ENCODE peak calls at places on chromosomes 12 and 14, in five cellular contexts. Y is fibroblast of lung, C is Peyer's patch, W is mucosa of descending colon, X is keratinocyte. F is an unnamed sample.

GRCh38 chr14:33728010-33728498 is 222.8 kb downstream of the EGLN3 start:
- DNase-seq in W (no peak), Y (no peak), X (no peak), C (no peak), F (no peak)

GRCh38 chr12:19186722-19187661 is 57.5 kb downstream of the PLEKHA5 start:
- DNase-seq in C (no peak), Y (peak; percentile 48), W (peak; percentile 43), X (no peak), F (no peak)

GRCh38 chr14:62661818-62662217 is 383.4 kb downstream of the KCNH5 start:
- DNase-seq in X (no peak), Y (peak; percentile 32), W (no peak), C (no peak), F (no peak)

GRCh38 chr12:65655074-65655493 is 169.2 kb upstream of the HMGA2 start:
- DNase-seq in C (no peak), W (no peak), Y (peak; percentile 65), X (no peak), F (no peak)

GRCh38 chr12:123805119-123805518 is 43.0 kb downstream of the DNAH10 start:
- DNase-seq in C (no peak), X (no peak), Y (no peak), W (no peak), F (no peak)

GRCh38 chr14:43981135-43981787 is 525.8 kb downstream of the FSCB start:
- DNase-seq in C (no peak), Y (no peak), W (no peak), X (no peak), F (peak; percentile 68)

GRCh38 chr12:105705765-105706164 is 375.3 kb downstream of the C12orf75 start:
- DNase-seq in W (peak; percentile 54), Y (peak; percentile 67), C (peak; percentile 54), X (no peak), F (peak; percentile 52)

GRCh38 chr14:99363051-99363450 is 91.1 kb upstream of the BCL11B start:
- DNase-seq in W (no peak), X (no peak), Y (no peak), C (no peak), F (no peak)

GRCh38 chr14:55802986-55803431 is 223.0 kb downstream of the KTN1 start:
- DNase-seq in W (no peak), X (peak; percentile 67), Y (peak; percentile 41), C (no peak), F (no peak)

GRCh38 chr14:86654558-86655184 is 1124.7 kb downstream of the FLRT2 start:
- DNase-seq in Y (peak; percentile 3), X (no peak), C (peak; percentile 61), W (peak; percentile 80), F (no peak)

GRCh38 chr14:74963705-74964271 is 8.4 kb upstream of the PGF start:
- DNase-seq in W (no peak), C (no peak), X (no peak), Y (peak; percentile 73), F (no peak)

GRCh38 chr12:76890407-76891143 is 11.8 kb upstream of the CSRP2 start:
- DNase-seq in W (no peak), C (no peak), X (no peak), Y (peak; percentile 51), F (no peak)

GRCh38 chr14:97592341-97592980 is 795.3 kb downstream of the VRK1 start:
- DNase-seq in Y (no peak), X (no peak), C (no peak), W (no peak), F (no peak)

GRCh38 chr12:32365473-32366064 is 33.8 kb upstream of the FGD4 start:
- DNase-seq in X (peak; percentile 56), Y (peak; percentile 80), C (peak; percentile 81), W (peak; percentile 67), F (no peak)

GRCh38 chr12:131929530-131930456 is 717 bp downstream of the PUS1 start:
- DNase-seq in X (no peak), W (peak; percentile 42), C (peak; percentile 60), Y (peak; percentile 29), F (no peak)

GRCh38 chr14:31834616-31835015 is 242.5 kb upstream of the ARHGAP5 start:
- DNase-seq in Y (peak; percentile 58), C (no peak), X (no peak), W (peak; percentile 8), F (no peak)

GRCh38 chr12:1606021-1606622 is 11.7 kb upstream of the FBXL14 start:
- DNase-seq in C (peak; percentile 92), X (peak; percentile 59), Y (peak; percentile 83), W (peak; percentile 93), F (peak; percentile 96)

GRCh38 chr12:17370621-17371020 is 719.4 kb downstream of the RERGL start:
- DNase-seq in C (no peak), Y (no peak), W (no peak), X (no peak), F (no peak)

GRCh38 chr14:77260631-77261030 is 10.4 kb downstream of the NGB start:
- DNase-seq in X (no peak), Y (no peak), C (no peak), W (peak; percentile 5), F (no peak)

GRCh38 chr12:89217472-89217871 is 134.8 kb downstream of the DUSP6 start:
- DNase-seq in Y (no peak), X (no peak), C (no peak), W (no peak), F (no peak)

GRCh38 chr12:64635356-64635998 is 25.2 kb downstream of the RASSF3 start:
- DNase-seq in W (no peak), C (no peak), Y (no peak), X (no peak), F (no peak)

GRCh38 chr12:106767206-106767605 is 7.3 kb upstream of the RIC8B start:
- DNase-seq in C (no peak), Y (no peak), W (no peak), X (no peak), F (no peak)

GRCh38 chr14:59116984-59117415 is 71.5 kb upstream of the DAAM1 start:
- DNase-seq in C (peak; percentile 52), W (peak; percentile 31), Y (peak; percentile 51), X (no peak), F (no peak)

GRCh38 chr14:102063092-102063807 is 23.6 kb downstream of the HSP90AA1 start:
- DNase-seq in X (no peak), W (peak; percentile 93), C (peak; percentile 93), Y (peak; percentile 85), F (peak; percentile 84)

GRCh38 chr14:98236314-98236713 is 1035.7 kb downstream of the BCL11B start:
- DNase-seq in Y (no peak), X (no peak), W (no peak), C (no peak), F (no peak)

GRCh38 chr12:24360907-24361306 is 411.4 kb upstream of the SOX5 start:
- DNase-seq in X (no peak), C (no peak), Y (peak; percentile 39), W (no peak), F (no peak)

GRCh38 chr12:11171953-11172675 is 1.1 kb downstream of the SMIM10L1 start:
- DNase-seq in X (no peak), C (no peak), W (peak; percentile 10), Y (peak; percentile 30), F (no peak)

GRCh38 chr14:24630872-24631477 is 3.0 kb downstream of the GZMB start:
- DNase-seq in Y (no peak), C (no peak), W (peak; percentile 43), X (no peak), F (no peak)

GRCh38 chr14:36981832-36982528 is 190.4 kb downstream of the SLC25A21 start:
- DNase-seq in X (no peak), C (no peak), W (no peak), Y (peak; percentile 69), F (no peak)

GRCh38 chr12:57614178-57614947 is 3.1 kb downstream of the ARHGEF25 start:
- DNase-seq in Y (no peak), X (no peak), C (peak; percentile 73), W (no peak), F (no peak)

GRCh38 chr14:103111297-103111981 is 11.8 kb upstream of the TNFAIP2 start:
- DNase-seq in C (no peak), W (no peak), X (no peak), Y (no peak), F (no peak)

GRCh38 chr14:95770777-95771176 is 56.9 kb upstream of the TCL1A start:
- DNase-seq in W (peak; percentile 2), Y (no peak), C (no peak), X (no peak), F (no peak)

GRCh38 chr12:121933522-121934317 is 15.3 kb downstream of the CFAP251 start:
- DNase-seq in C (no peak), X (no peak), Y (peak; percentile 60), W (no peak), F (no peak)

GRCh38 chr12:130459916-130460315 is 122.2 kb downstream of the PIWIL1 start:
- DNase-seq in Y (no peak), X (no peak), C (no peak), W (no peak), F (peak; percentile 27)

GRCh38 chr12:96907681-96908163 is 665 bp downstream of the NEDD1 start:
- DNase-seq in C (no peak), Y (peak; percentile 39), W (peak; percentile 35), X (no peak), F (no peak)

GRCh38 chr14:76687611-76688372 is 73.5 kb upstream of the VASH1 start:
- DNase-seq in C (peak; percentile 56), Y (peak; percentile 54), X (no peak), W (peak; percentile 74), F (peak; percentile 87)

GRCh38 chr14:41629876-41630275 is 23.2 kb downstream of the LRFN5 start:
- DNase-seq in Y (no peak), X (no peak), W (no peak), C (no peak), F (no peak)
- H3K4me1 ChIP-seq in Y (no peaks in the 10 kb centered on the region), X (no peaks in the 10 kb centered on the region), W (no peaks in the 10 kb centered on the region), C (no peaks in the 10 kb centered on the region), F (no peaks in the 10 kb centered on the region)

GRCh38 chr14:90556666-90557450 is 160.0 kb downstream of the CALM1 start:
- DNase-seq in C (no peak), X (no peak), W (no peak), Y (no peak), F (no peak)
- TF ChIP-seq CTCF in C (no peak), X (no peak), W (no peak), Y (no peak), F (no peak)

GRCh38 chr14:91221270-91221669 is 23.2 kb downstream of the GPR68 start:
- DNase-seq in Y (no peak), C (no peak), W (no peak), X (no peak), F (no peak)
- H3K36me3 ChIP-seq in Y (peaks cover 4% of the 10 kb centered on the region), C (peaks cover 51% of the 10 kb centered on the region), W (peaks cover 4% of the 10 kb centered on the region), X (no peaks in the 10 kb centered on the region), F (no peaks in the 10 kb centered on the region)

DNA sequence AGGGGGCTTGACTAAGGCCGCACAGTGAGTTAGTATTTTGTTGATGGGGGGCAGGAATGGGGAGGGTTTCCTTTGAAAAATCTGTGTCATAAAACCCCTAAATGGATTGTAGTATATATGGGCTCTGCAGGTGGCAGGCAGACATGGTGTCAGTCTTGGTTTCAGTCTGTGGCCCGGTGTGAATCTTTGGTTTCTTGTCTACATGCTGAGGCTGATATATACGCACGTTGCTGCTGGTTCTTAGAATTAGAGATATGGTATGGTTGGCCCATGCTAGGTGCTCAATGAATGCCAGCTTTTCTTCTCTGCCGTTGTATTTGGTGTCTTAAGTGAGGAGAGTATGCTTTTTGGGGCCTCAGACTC is 73.1 kb downstream of the TSPAN9 start:
- DNase-seq in Y (no peak), W (no peak), X (no peak), C (no peak), F (no peak)
- H3K4me1 ChIP-seq in Y (peaks cover 8% of the 10 kb centered on the region), W (no peaks in the 10 kb centered on the region), X (no peaks in the 10 kb centered on the region), C (no peaks in the 10 kb centered on the region), F (peaks cover under 1% of the 10 kb centered on the region)

GRCh38 chr12:54460317-54460935 is 13.0 kb downstream of the GTSF1 start:
- DNase-seq in X (no peak), W (no peak), C (no peak), Y (no peak), F (no peak)
- TF ChIP-seq CTCF in X (no peak), W (no peak), C (no peak), Y (peak; percentile 7), F (peak; percentile 17)

F was measured in right lobe of liver.